ENCODE peak calls at places on chromosomes 11 and 22, in seven cellular contexts. K is anterior cingulate cortex, W is GOT3, A is AG04450, T is AG09309, N is amniotic stem cell, X is left lobe of liver. D is an unnamed sample.

GRCh38 chr22:39227542-39228272 is 17.1 kb downstream of the PDGFB start:
- DNase-seq in X (no peak), A (no peak), T (no peak), K (no peak), W (no peak), N (no peak), D (no peak)

GRCh38 chr11:105046898-105047579 is 1.9 kb upstream of the CARD16 start:
- DNase-seq in W (no peak), X (no peak), A (peak), N (peak), T (peak), K (no peak), D (peak)

GRCh38 chr11:63635762-63636465 is 21.7 kb upstream of the PLAAT3 start:
- DNase-seq in N (peak), T (no peak), K (no peak), X (peak), W (no peak), A (peak), D (peak)

GRCh38 chr22:17540481-17540880 is 22.8 kb upstream of the SLC25A18 start:
- DNase-seq in T (no peak), X (no peak), W (no peak), A (no peak), K (no peak), N (no peak), D (no peak)

GRCh38 chr11:6568191-6568918 is 35.1 kb downstream of the RRP8 start:
- DNase-seq in A (peak), N (no peak), W (no peak), X (peak), T (no peak), K (no peak), D (no peak)

GRCh38 chr11:12083380-12083779 is 27.0 kb upstream of the MICAL2 start:
- DNase-seq in A (no peak), X (no peak), W (no peak), K (no peak), N (no peak), T (no peak), D (no peak)

GRCh38 chr22:45212306-45212709 is 28.4 kb downstream of the KIAA0930 start:
- DNase-seq in T (peak), N (peak), K (peak), X (no peak), A (peak), W (peak), D (peak)

GRCh38 chr11:9089061-9089460 is 2.3 kb downstream of the SCUBE2 start:
- DNase-seq in T (no peak), X (no peak), A (no peak), W (no peak), K (no peak), N (no peak), D (no peak)

GRCh38 chr11:45872513-45873356 is 12.7 kb upstream of the MAPK8IP1 start:
- DNase-seq in K (peak), A (peak), X (no peak), W (no peak), N (peak), T (peak), D (peak)

GRCh38 chr11:46247664-46248063 is 29.8 kb upstream of the CREB3L1 start:
- DNase-seq in N (no peak), A (no peak), X (peak), T (no peak), K (no peak), W (no peak), D (peak)

GRCh38 chr11:34185926-34186841 is 80.8 kb downstream of the NAT10 start:
- DNase-seq in K (no peak), A (no peak), X (no peak), W (no peak), T (no peak), N (no peak), D (no peak)

GRCh38 chr11:3164138-3164539 is 971 bp downstream of the OSBPL5 start:
- DNase-seq in K (no peak), X (no peak), T (no peak), W (no peak), A (no peak), N (no peak), D (no peak)

GRCh38 chr11:94032725-94033124 is 11.6 kb downstream of the HEPHL1 start:
- DNase-seq in K (no peak), X (no peak), T (no peak), W (no peak), A (no peak), N (no peak), D (no peak)

GRCh38 chr22:38755155-38755910 is 465 bp downstream of the SUN2 start:
- DNase-seq in A (no peak), N (peak), W (peak), X (peak), T (no peak), K (peak), D (peak)

GRCh38 chr22:36405671-36406070 is 17.9 kb upstream of the MYH9 start:
- DNase-seq in W (no peak), A (no peak), X (peak), K (no peak), T (no peak), N (no peak), D (peak)

GRCh38 chr11:115334932-115335788 is 169.1 kb downstream of the CADM1 start:
- DNase-seq in T (peak), W (no peak), K (no peak), X (no peak), A (no peak), N (no peak), D (no peak)

D was measured in PC-9.